ENCODE peak calls at places on chromosomes 3 and 15, in five cellular contexts. One of them, this sample, is unnamed.

GRCh38 chr3:172520332-172520831 is 2.8 kb downstream of the TNFSF10 start:
- DNase-seq in naive thymus-derived CD4-positive, alpha-beta T cell: no peak
- DNase-seq in neural progenitor cell: no peak
- DNase-seq in stomach: no peak
- DNase-seq in left ventricle myocardium inferior: no peak
- DNase-seq in this sample: no peak

GRCh38 chr3:62922326-62922725 is 47.1 kb upstream of the CADPS start:
- DNase-seq in naive thymus-derived CD4-positive, alpha-beta T cell: no peak
- DNase-seq in stomach: no peak
- DNase-seq in left ventricle myocardium inferior: no peak
- DNase-seq in neural progenitor cell: no peak
- DNase-seq in this sample: no peak

GRCh38 chr3:136750209-136750921 is 1.8 kb downstream of the STAG1 start:
- DNase-seq in neural progenitor cell: no peak
- DNase-seq in naive thymus-derived CD4-positive, alpha-beta T cell: no peak
- DNase-seq in left ventricle myocardium inferior: no peak
- DNase-seq in stomach: no peak
- DNase-seq in this sample: no peak

GRCh38 chr3:58003093-58003492 is 5.1 kb upstream of the FLNB start:
- DNase-seq in left ventricle myocardium inferior: no peak
- DNase-seq in naive thymus-derived CD4-positive, alpha-beta T cell: no peak
- DNase-seq in stomach: no peak
- DNase-seq in neural progenitor cell: no peak
- DNase-seq in this sample: no peak

GRCh38 chr3:171840831-171841619 is 2.1 kb upstream of the TMEM212 start:
- DNase-seq in stomach: no peak
- DNase-seq in left ventricle myocardium inferior: no peak
- DNase-seq in neural progenitor cell: no peak
- DNase-seq in naive thymus-derived CD4-positive, alpha-beta T cell: no peak
- DNase-seq in this sample: no peak

GRCh38 chr3:23607184-23607847 is 198.4 kb upstream of the UBE2E1 start:
- DNase-seq in naive thymus-derived CD4-positive, alpha-beta T cell: no peak
- DNase-seq in neural progenitor cell: no peak
- DNase-seq in stomach: no peak
- DNase-seq in left ventricle myocardium inferior: no peak
- DNase-seq in this sample: no peak

GRCh38 chr3:71581451-71581980 is 2.0 kb downstream of the FOXP1 start:
- DNase-seq in stomach: peak; percentile 42
- DNase-seq in left ventricle myocardium inferior: peak; percentile 41
- DNase-seq in naive thymus-derived CD4-positive, alpha-beta T cell: peak; percentile 31
- DNase-seq in neural progenitor cell: peak; percentile 65
- DNase-seq in this sample: peak; percentile 61

GRCh38 chr15:42080585-42081462 is 13.5 kb downstream of the PLA2G4D start:
- DNase-seq in stomach: peak; percentile 24
- DNase-seq in naive thymus-derived CD4-positive, alpha-beta T cell: no peak
- DNase-seq in left ventricle myocardium inferior: no peak
- DNase-seq in neural progenitor cell: peak; percentile 54
- DNase-seq in this sample: no peak

GRCh38 chr3:194315965-194316361 is 35.2 kb downstream of the CPN2 start:
- DNase-seq in left ventricle myocardium inferior: no peak
- DNase-seq in neural progenitor cell: no peak
- DNase-seq in stomach: no peak
- DNase-seq in naive thymus-derived CD4-positive, alpha-beta T cell: no peak
- DNase-seq in this sample: no peak

GRCh38 chr3:18988619-18989229 is 159.6 kb upstream of the KCNH8 start:
- DNase-seq in left ventricle myocardium inferior: no peak
- DNase-seq in naive thymus-derived CD4-positive, alpha-beta T cell: peak; percentile 47
- DNase-seq in stomach: no peak
- DNase-seq in neural progenitor cell: peak; percentile 61
- DNase-seq in this sample: no peak

GRCh38 chr3:36729204-36730056 is 34.9 kb downstream of the DCLK3 start:
- DNase-seq in neural progenitor cell: peak; percentile 44
- DNase-seq in naive thymus-derived CD4-positive, alpha-beta T cell: peak; percentile 5
- DNase-seq in stomach: no peak
- DNase-seq in left ventricle myocardium inferior: no peak
- DNase-seq in this sample: peak; percentile 29

GRCh38 chr15:92809064-92809879 is 90.9 kb upstream of the CHD2 start:
- DNase-seq in naive thymus-derived CD4-positive, alpha-beta T cell: peak; percentile 100
- DNase-seq in stomach: peak; percentile 99
- DNase-seq in neural progenitor cell: peak; percentile 99
- DNase-seq in left ventricle myocardium inferior: peak; percentile 98
- DNase-seq in this sample: peak; percentile 99

GRCh38 chr15:44595246-44595645 is 58.3 kb downstream of the EIF3J start:
- DNase-seq in stomach: no peak
- DNase-seq in naive thymus-derived CD4-positive, alpha-beta T cell: no peak
- DNase-seq in left ventricle myocardium inferior: no peak
- DNase-seq in neural progenitor cell: no peak
- DNase-seq in this sample: no peak

GRCh38 chr3:45628746-45629145 is 34.2 kb downstream of the LIMD1 start:
- DNase-seq in stomach: no peak
- DNase-seq in left ventricle myocardium inferior: no peak
- DNase-seq in neural progenitor cell: no peak
- DNase-seq in naive thymus-derived CD4-positive, alpha-beta T cell: no peak
- DNase-seq in this sample: no peak

GRCh38 chr3:54342676-54343075 is 220.3 kb downstream of the CACNA2D3 start:
- DNase-seq in left ventricle myocardium inferior: no peak
- DNase-seq in naive thymus-derived CD4-positive, alpha-beta T cell: no peak
- DNase-seq in neural progenitor cell: no peak
- DNase-seq in stomach: peak; percentile 29
- DNase-seq in this sample: no peak

GRCh38 chr3:183664913-183665381 is 29.5 kb downstream of the KLHL24 start:
- DNase-seq in neural progenitor cell: no peak
- DNase-seq in naive thymus-derived CD4-positive, alpha-beta T cell: no peak
- DNase-seq in left ventricle myocardium inferior: no peak
- DNase-seq in stomach: no peak
- DNase-seq in this sample: no peak

GRCh38 chr3:81743096-81744025 is 18.1 kb downstream of the GBE1 start:
- DNase-seq in naive thymus-derived CD4-positive, alpha-beta T cell: no peak
- DNase-seq in neural progenitor cell: no peak
- DNase-seq in left ventricle myocardium inferior: no peak
- DNase-seq in stomach: no peak
- DNase-seq in this sample: no peak

GRCh38 chr15:69853572-69853971 is 244.1 kb downstream of the TLE3 start:
- DNase-seq in left ventricle myocardium inferior: no peak
- DNase-seq in naive thymus-derived CD4-positive, alpha-beta T cell: no peak
- DNase-seq in stomach: no peak
- DNase-seq in neural progenitor cell: peak; percentile 10
- DNase-seq in this sample: no peak

GRCh38 chr3:151838574-151839312 is 24.8 kb downstream of the AADAC start:
- DNase-seq in stomach: peak; percentile 61
- DNase-seq in naive thymus-derived CD4-positive, alpha-beta T cell: peak; percentile 37
- DNase-seq in neural progenitor cell: peak; percentile 86
- DNase-seq in left ventricle myocardium inferior: no peak
- DNase-seq in this sample: no peak

GRCh38 chr15:57683481-57683880 is 23.0 kb upstream of the POLR2M start:
- DNase-seq in stomach: no peak
- DNase-seq in naive thymus-derived CD4-positive, alpha-beta T cell: no peak
- DNase-seq in left ventricle myocardium inferior: no peak
- DNase-seq in neural progenitor cell: no peak
- DNase-seq in this sample: no peak

GRCh38 chr3:148235566-148235965 is 462.1 kb upstream of the AGTR1 start:
- DNase-seq in left ventricle myocardium inferior: no peak
- DNase-seq in naive thymus-derived CD4-positive, alpha-beta T cell: no peak
- DNase-seq in stomach: no peak
- DNase-seq in neural progenitor cell: no peak
- DNase-seq in this sample: no peak

GRCh38 chr3:130866327-130866726 is 27.6 kb upstream of the ATP2C1 start:
- DNase-seq in naive thymus-derived CD4-positive, alpha-beta T cell: no peak
- DNase-seq in neural progenitor cell: no peak
- DNase-seq in stomach: no peak
- DNase-seq in left ventricle myocardium inferior: no peak
- DNase-seq in this sample: no peak

GRCh38 chr3:123287962-123288302 is 86.2 kb downstream of the SEC22A start:
- DNase-seq in neural progenitor cell: no peak
- DNase-seq in naive thymus-derived CD4-positive, alpha-beta T cell: no peak
- DNase-seq in left ventricle myocardium inferior: no peak
- DNase-seq in stomach: no peak
- DNase-seq in this sample: no peak
- H3K4me1 ChIP-seq in neural progenitor cell: no peaks in the 10 kb centered on the region
- H3K4me1 ChIP-seq in naive thymus-derived CD4-positive, alpha-beta T cell: no peaks in the 10 kb centered on the region
- H3K4me1 ChIP-seq in left ventricle myocardium inferior: peaks cover 55% of the 10 kb centered on the region
- H3K4me1 ChIP-seq in stomach: no peaks in the 10 kb centered on the region
- H3K4me1 ChIP-seq in this sample: no peaks in the 10 kb centered on the region

DNA sequence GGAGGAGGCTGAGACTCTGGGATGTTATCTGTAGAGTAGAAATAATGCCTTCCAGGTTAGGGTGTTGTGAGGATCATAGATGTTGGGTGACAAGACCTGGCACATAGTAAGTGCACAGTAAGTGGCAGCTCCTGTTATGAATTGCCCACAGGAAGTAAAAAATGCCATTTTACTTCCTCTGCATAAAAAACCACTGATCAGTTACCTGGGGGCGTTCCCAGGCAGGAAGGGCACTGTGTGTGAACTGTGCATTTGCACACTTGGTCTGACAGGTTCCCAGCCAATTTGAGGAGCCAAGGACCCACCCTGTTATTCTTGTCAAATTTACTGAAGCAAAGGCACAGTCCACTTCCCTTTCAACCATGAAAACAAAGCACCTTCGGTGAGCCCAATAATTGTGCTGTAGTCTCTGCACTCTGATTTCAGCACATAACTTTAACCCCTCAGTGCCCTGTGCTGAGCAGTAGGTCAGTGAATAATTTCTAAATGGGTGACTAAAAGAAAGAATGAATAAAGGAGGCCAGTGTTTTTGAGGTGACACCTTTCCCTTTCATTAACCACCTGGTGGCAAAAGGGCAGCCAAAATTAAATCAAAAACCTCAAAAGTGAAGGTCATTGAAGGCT is 85.8 kb upstream of the ARHGEF3 start:
- DNase-seq in stomach: no peak
- DNase-seq in naive thymus-derived CD4-positive, alpha-beta T cell: peak; percentile 17
- DNase-seq in neural progenitor cell: no peak
- DNase-seq in left ventricle myocardium inferior: no peak
- DNase-seq in this sample: peak; percentile 76
- H3K4me3 ChIP-seq in stomach: no peak overlapping the region
- H3K4me3 ChIP-seq in naive thymus-derived CD4-positive, alpha-beta T cell: peak overlapping the region; percentile 0
- H3K4me3 ChIP-seq in neural progenitor cell: no peak overlapping the region
- H3K4me3 ChIP-seq in left ventricle myocardium inferior: no peak overlapping the region
- H3K4me3 ChIP-seq in this sample: peak overlapping the region; percentile 63

DNA sequence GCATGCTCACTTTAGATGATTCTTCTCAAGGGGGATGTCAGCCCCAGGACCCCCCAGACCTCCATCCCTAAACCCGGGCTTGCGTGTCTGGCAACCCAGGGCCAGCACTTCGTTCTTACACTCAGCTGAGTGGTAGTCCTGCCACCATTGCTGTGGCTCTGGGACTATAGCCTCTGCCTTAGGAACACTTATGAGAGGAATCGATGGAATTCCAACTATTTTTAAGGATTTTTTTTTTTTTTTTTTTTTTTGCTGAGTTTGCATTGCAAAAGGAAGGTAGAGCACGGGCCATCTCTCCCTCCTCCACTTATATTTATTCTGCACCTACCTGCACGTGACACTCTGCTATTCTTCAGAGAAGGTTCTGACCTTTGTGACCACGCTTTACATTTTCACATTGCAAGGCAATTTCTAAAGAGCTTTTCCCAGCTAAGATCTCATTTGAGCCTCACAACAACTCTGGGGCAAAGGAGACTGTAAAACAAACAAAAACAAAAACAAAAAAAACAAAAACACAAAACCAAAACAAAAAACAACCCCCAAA is 113.9 kb downstream of the LPP start:
- DNase-seq in stomach: no peak
- DNase-seq in neural progenitor cell: no peak
- DNase-seq in naive thymus-derived CD4-positive, alpha-beta T cell: no peak
- DNase-seq in left ventricle myocardium inferior: no peak
- DNase-seq in this sample: no peak
- H3K4me1 ChIP-seq in stomach: peaks cover 62% of the 10 kb centered on the region
- H3K4me1 ChIP-seq in neural progenitor cell: peaks cover 43% of the 10 kb centered on the region
- H3K4me1 ChIP-seq in naive thymus-derived CD4-positive, alpha-beta T cell: no peaks in the 10 kb centered on the region
- H3K4me1 ChIP-seq in left ventricle myocardium inferior: peaks cover 96% of the 10 kb centered on the region
- H3K4me1 ChIP-seq in this sample: no peaks in the 10 kb centered on the region

GRCh38 chr3:59658236-59658635 is 608.4 kb upstream of the CFAP20DC start:
- DNase-seq in neural progenitor cell: no peak
- DNase-seq in stomach: no peak
- DNase-seq in left ventricle myocardium inferior: no peak
- DNase-seq in naive thymus-derived CD4-positive, alpha-beta T cell: no peak
- DNase-seq in this sample: no peak

GRCh38 chr3:59654953-59655430 is 605.2 kb upstream of the CFAP20DC start:
- DNase-seq in naive thymus-derived CD4-positive, alpha-beta T cell: no peak
- DNase-seq in left ventricle myocardium inferior: no peak
- DNase-seq in stomach: no peak
- DNase-seq in neural progenitor cell: no peak
- DNase-seq in this sample: no peak

GRCh38 chr3:59654120-59654952 is 604.5 kb upstream of the CFAP20DC start:
- DNase-seq in left ventricle myocardium inferior: peak; percentile 29
- DNase-seq in stomach: no peak
- DNase-seq in neural progenitor cell: no peak
- DNase-seq in naive thymus-derived CD4-positive, alpha-beta T cell: no peak
- DNase-seq in this sample: no peak

GRCh38 chr3:59655616-59656015 is 605.8 kb upstream of the CFAP20DC start:
- DNase-seq in left ventricle myocardium inferior: no peak
- DNase-seq in stomach: no peak
- DNase-seq in neural progenitor cell: no peak
- DNase-seq in naive thymus-derived CD4-positive, alpha-beta T cell: no peak
- DNase-seq in this sample: no peak

DNA sequence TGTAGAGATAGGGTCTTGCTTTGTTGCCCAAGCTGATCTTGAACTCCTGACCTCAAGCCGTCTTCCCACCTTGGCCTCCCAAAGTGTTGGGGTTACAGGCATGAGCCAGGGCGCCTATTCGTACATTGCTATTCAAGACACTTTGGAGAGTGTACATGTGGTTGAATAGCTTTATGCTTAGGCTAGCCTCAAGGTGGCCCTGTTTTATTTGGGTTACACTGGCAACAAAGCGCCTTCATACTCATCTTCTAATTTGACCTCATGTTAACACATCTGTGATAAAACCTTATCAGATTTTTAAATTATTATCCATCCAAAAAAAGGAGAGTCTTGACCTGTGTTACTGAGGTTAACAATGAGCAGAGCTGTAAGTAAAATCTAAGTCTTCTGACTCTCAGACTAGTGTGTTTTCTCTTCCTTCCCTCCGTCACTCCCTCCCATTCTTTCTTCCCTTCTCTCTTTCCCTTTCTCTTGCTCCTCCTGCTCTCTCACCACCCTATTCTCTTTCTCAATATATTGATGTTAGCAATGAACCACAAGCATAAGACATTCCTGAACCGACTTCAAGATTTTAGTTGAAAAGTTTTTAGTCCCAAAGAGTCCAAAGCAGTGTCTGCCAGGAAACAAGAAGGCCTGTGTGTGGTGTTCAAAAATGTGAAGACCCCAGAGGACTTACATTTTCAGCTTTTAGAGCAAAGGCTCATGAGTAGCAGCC is 603.7 kb upstream of the CFAP20DC start:
- DNase-seq in neural progenitor cell: no peak
- DNase-seq in naive thymus-derived CD4-positive, alpha-beta T cell: no peak
- DNase-seq in stomach: no peak
- DNase-seq in left ventricle myocardium inferior: no peak
- DNase-seq in this sample: no peak
- H3K4me3 ChIP-seq in neural progenitor cell: no peak overlapping the region
- H3K4me3 ChIP-seq in naive thymus-derived CD4-positive, alpha-beta T cell: no peak overlapping the region
- H3K4me3 ChIP-seq in stomach: no peak overlapping the region
- H3K4me3 ChIP-seq in left ventricle myocardium inferior: no peak overlapping the region
- H3K4me3 ChIP-seq in this sample: no peak overlapping the region

This sample was measured in CD4-positive, CD25-positive, alpha-beta regulatory T cell.